ENCODE peak calls at places on chromosomes 7 and 10, in six cellular contexts. K is tibial artery, Q is psoas muscle, E is DND-41, A is spleen, V is neural progenitor cell. W is an unnamed sample. For H3K4me1 and H3K9me3, the result is how much of the 10 kb centered on the place peaks cover.

GRCh38 chr10:91198781-91199180 is 21.7 kb upstream of the PCGF5 start:
- DNase-seq in K (no peak), Q (no peak), E (no peak), A (no peak), V (no peak), W (peak)

GRCh38 chr7:23530355-23530754 is 1.4 kb downstream of the TRA2A start:
- DNase-seq in K (no peak), Q (no peak), E (no peak), A (no peak), V (peak), W (no peak)

GRCh38 chr10:121260383-121260782 is 337.9 kb downstream of the FGFR2 start:
- DNase-seq in K (no peak), Q (no peak), E (no peak), A (no peak), V (no peak), W (no peak)

GRCh38 chr10:48634198-48634983 is 29.5 kb upstream of the ARHGAP22 start:
- DNase-seq in K (peak), Q (peak), E (peak), A (peak), V (no peak), W (no peak)

GRCh38 chr10:132452216-132452650 is 55.2 kb downstream of the PWWP2B start:
- DNase-seq in K (no peak), Q (peak), E (no peak), A (peak), V (peak), W (no peak)

GRCh38 chr10:110737886-110738634 is 93.9 kb downstream of the RBM20 start:
- DNase-seq in K (no peak), Q (no peak), E (no peak), A (no peak), V (no peak), W (no peak)

GRCh38 chr7:108584211-108584610 is 14.5 kb downstream of the DNAJB9 start:
- DNase-seq in K (no peak), Q (no peak), E (no peak), A (no peak), V (no peak), W (no peak)

GRCh38 chr7:19798986-19799385 is 25.6 kb upstream of the TMEM196 start:
- DNase-seq in K (no peak), Q (no peak), E (no peak), A (no peak), V (no peak), W (no peak)

GRCh38 chr7:29102554-29103151 is 43.7 kb downstream of the CPVL start:
- DNase-seq in K (peak), Q (peak), E (peak), A (no peak), V (peak), W (peak)

GRCh38 chr10:104903433-104903832 is 262.3 kb downstream of the SORCS3 start:
- DNase-seq in K (no peak), Q (no peak), E (no peak), A (no peak), V (no peak), W (no peak)

GRCh38 chr7:108367946-108368345 is 88.3 kb downstream of the NRCAM start:
- DNase-seq in K (no peak), Q (no peak), E (no peak), A (no peak), V (no peak), W (no peak)

GRCh38 chr10:12596055-12596576 is 246.8 kb downstream of the CAMK1D start:
- DNase-seq in K (no peak), Q (no peak), E (no peak), A (no peak), V (no peak), W (no peak)
- H3K4me1 ChIP-seq in K (under half), Q (under half), E (half or more), A (under half), V (under half), W (under half)

DNA sequence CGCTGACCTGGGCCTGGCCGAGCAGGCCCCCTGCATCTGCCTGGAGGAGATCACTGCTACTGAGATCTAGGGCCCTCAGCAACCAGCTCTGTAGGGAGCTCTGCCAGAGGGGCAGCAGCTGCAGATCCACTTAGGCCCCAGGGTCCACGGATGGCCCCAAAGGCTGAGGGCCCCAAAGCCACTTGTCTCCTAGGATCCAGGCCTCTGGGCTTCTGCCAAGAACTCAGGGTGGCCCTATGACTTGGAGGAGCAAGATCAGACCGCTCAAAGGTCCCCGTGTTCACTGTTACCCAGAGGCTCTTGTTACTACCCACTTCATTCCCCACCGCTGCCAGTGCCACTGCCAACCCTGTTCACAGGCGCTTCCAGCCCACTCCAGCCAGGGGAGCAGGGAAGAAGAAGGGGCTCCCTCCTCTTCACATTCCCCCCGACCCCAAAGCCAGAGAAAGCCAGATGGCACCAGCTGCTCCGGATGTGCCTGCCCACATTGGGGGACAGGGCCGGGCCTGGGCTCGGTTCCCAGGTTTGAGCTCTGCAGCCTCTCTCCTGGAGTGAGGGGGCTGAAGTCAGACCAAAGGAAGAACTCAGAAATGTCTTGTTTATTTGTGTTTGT is 7.6 kb downstream of the LZTS2 start:
- DNase-seq in K (no peak), Q (no peak), E (no peak), A (no peak), V (no peak), W (peak)
- H3K4me3 ChIP-seq in K (no peak), Q (no peak), E (no peak), A (no peak), V (no peak), W (no peak)

GRCh38 chr7:158031820-158032424 is 555.7 kb downstream of the PTPRN2 start:
- DNase-seq in K (no peak), Q (no peak), E (no peak), A (peak), V (peak), W (no peak)

GRCh38 chr7:158030071-158030470 is 557.6 kb downstream of the PTPRN2 start:
- DNase-seq in K (no peak), Q (no peak), E (no peak), A (peak), V (peak), W (no peak)

GRCh38 chr7:158028971-158029370 is 558.7 kb downstream of the PTPRN2 start:
- DNase-seq in K (peak), Q (no peak), E (no peak), A (peak), V (no peak), W (peak)

GRCh38 chr7:158029431-158029938 is 558.1 kb downstream of the PTPRN2 start:
- DNase-seq in K (peak), Q (no peak), E (no peak), A (peak), V (no peak), W (no peak)

DNA sequence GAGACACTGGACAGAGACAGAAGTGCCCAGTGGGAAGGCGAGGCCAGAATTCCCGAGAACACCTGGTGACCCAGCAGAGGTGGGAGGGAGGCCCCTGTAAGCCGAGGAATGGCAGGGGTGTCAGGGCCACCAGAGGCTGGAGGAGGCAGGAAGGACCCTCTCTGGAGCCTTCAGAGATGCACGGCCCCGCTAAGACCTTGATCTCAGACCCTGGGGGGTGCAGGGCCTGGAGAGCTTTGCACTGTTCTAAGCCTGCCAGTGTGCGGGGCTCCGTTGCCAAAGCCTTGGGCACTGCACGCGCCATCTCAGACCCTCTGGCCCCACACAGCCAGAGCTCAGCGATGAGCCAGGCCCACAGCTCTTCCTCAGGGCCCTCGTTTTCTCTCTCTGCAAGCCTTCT is 557.1 kb downstream of the PTPRN2 start:
- DNase-seq in K (no peak), Q (no peak), E (no peak), A (peak), V (peak), W (no peak)
- H3K9me3 ChIP-seq in K (under half), Q (under half), E (under half), A (under half), V (under half), W (under half)

GRCh38 chr7:106059556-106059955 is 52.6 kb downstream of the SYPL1 start:
- DNase-seq in K (no peak), Q (no peak), E (no peak), A (no peak), V (no peak), W (no peak)
- H3K4me1 ChIP-seq in K (under half), Q (under half), E (under half), A (half or more), V (under half), W (under half)

GRCh38 chr7:25851332-25852248 is 300.4 kb upstream of the NFE2L3 start:
- DNase-seq in K (peak), Q (peak), E (peak), A (peak), V (peak), W (peak)
- H3K4me3 ChIP-seq in K (peak), Q (peak), E (no peak), A (peak), V (peak), W (no peak)

GRCh38 chr7:138029941-138030340 is 28.1 kb upstream of the CREB3L2 start:
- DNase-seq in K (no peak), Q (no peak), E (no peak), A (no peak), V (no peak), W (no peak)
- H3K9me3 ChIP-seq in K (under half), Q (under half), E (under half), A (under half), V (under half), W (under half)

GRCh38 chr7:50336909-50337703 is 32.6 kb downstream of the IKZF1 start:
- DNase-seq in K (no peak), Q (no peak), E (no peak), A (no peak), V (no peak), W (no peak)
- H3K4me1 ChIP-seq in K (under half), Q (under half), E (half or more), A (half or more), V (under half), W (under half)

DNA sequence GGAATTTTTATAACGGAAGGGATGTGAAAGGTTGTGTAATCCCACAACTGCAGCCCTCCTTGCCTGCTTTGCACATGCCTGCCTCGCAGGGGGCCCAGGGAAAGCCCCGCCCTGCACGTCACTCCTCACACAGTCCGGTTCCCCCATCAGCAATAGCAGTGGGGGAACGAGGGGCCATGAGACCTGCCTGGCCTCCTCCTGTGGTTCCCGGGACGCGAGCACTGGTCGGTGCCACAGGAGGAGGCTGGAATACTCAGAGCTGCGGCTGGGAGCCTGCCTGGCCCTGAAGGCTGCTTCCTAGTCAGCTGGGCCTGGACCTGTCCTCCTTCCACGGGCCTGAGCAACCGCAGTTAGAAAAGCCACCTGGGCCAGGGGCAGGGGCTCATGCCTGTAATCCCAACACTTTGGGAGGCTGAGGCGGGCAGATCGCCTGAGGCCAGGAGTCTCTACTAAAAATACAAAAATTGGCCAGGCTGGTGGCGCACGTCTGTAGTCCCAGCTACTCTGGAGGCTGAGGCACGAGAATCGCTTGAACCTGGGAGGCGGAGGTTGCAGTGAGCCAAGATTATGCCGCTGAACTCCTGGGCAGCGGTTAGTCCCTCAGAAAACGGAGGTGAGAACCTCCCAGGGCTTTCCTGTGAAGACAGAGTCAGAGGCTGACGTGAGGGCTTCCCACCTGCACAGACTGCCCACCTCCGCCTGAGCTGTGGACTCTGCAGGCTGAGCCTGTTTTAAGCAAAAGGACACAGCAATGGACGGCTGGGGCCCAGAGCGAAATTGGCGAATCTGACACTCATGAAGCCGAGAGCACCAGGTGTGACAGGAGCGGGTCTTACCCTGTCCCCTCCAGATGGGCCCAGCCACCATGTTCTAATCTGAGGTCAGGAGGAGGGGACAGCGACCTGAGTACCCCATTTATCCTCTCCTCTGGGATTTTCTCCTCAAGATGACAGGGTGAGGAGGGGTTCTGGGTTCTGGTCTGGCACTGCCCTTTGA is 52.9 kb downstream of the VIPR2 start:
- DNase-seq in K (no peak), Q (no peak), E (no peak), A (peak), V (no peak), W (no peak)
- H3K4me3 ChIP-seq in K (peak), Q (no peak), E (no peak), A (no peak), V (no peak), W (no peak)

DNA sequence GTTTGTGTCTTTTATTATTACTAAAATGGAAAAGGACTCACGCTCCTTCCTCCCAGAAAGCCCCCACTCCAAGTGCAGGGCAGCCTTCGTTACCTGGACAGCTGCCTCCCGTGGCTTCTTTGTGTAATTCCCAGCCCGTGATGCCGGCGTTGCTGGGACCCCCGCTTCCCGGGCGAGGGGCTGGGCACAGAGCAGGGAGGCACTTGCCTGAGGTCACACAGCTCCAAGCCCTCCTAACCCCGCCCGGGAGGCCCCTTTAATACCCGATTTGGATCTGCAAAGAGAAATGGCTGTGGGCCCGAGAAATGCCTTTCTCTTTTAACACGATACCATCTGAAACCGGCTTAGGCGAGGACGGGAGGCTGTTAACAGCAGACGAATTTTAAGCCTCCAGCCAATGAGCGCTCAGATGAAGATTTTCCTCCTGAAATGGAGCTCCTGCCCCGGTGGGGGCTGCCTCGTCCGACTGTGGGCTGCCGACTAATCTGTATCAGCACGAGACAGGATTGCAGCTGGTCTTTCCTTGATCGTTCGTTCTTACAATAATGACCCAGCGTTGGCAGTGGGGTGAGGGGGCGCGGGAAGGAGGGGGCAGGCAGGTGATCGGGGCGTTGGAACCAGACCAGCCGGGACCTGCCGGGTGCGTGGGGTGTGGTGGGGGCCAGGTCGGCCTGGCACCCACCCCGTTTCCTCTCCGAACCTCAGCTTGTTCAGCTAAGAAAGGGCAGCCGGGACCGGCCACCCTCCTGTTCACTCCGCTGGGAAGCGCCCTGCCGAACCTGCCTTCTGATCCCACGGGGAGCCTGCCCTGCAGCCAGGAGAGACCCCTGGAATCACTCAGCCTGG is 36.3 kb upstream of the FOXL3 start:
- DNase-seq in K (no peak), Q (peak), E (no peak), A (no peak), V (no peak), W (no peak)
- H3K9me3 ChIP-seq in K (under half), Q (under half), E (under half), A (under half), V (under half), W (under half)